ENCODE peak calls at places on chromosome 5, in four cellular contexts. One of them, this sample, is unnamed. For H3K4me1 and H3K36me3, the result is how much of the 10 kb centered on the place peaks cover.

GRCh38 chr5:24854350-24854749 is 209.6 kb upstream of the CDH10 start:
- DNase-seq in heart left ventricle: no peak
- DNase-seq in colonic mucosa: no peak
- DNase-seq in IMR-90: no peak
- DNase-seq in this sample: no peak

GRCh38 chr5:177296581-177296980 is 6.9 kb downstream of the RAB24 start:
- DNase-seq in IMR-90: no peak
- DNase-seq in heart left ventricle: no peak
- DNase-seq in colonic mucosa: no peak
- DNase-seq in this sample: peak

GRCh38 chr5:98563885-98564653 is 209.4 kb upstream of the RGMB start:
- DNase-seq in heart left ventricle: no peak
- DNase-seq in colonic mucosa: no peak
- DNase-seq in IMR-90: no peak
- DNase-seq in this sample: no peak

GRCh38 chr5:63131618-63132285 is 553.1 kb downstream of the LRRC70 start:
- DNase-seq in heart left ventricle: no peak
- DNase-seq in IMR-90: peak
- DNase-seq in colonic mucosa: no peak
- DNase-seq in this sample: no peak

GRCh38 chr5:80990971-80991370 is 30.8 kb downstream of the RASGRF2 start:
- DNase-seq in colonic mucosa: no peak
- DNase-seq in heart left ventricle: no peak
- DNase-seq in IMR-90: no peak
- DNase-seq in this sample: no peak

GRCh38 chr5:129461816-129462396 is 1.8 kb downstream of the ADAMTS19 start:
- DNase-seq in IMR-90: no peak
- DNase-seq in colonic mucosa: no peak
- DNase-seq in heart left ventricle: no peak
- DNase-seq in this sample: no peak

GRCh38 chr5:96516631-96517071 is 83.6 kb upstream of the PCSK1 start:
- DNase-seq in heart left ventricle: no peak
- DNase-seq in IMR-90: peak
- DNase-seq in colonic mucosa: no peak
- DNase-seq in this sample: no peak

GRCh38 chr5:135139397-135140134 is 105.5 kb upstream of the PITX1 start:
- DNase-seq in colonic mucosa: peak
- DNase-seq in IMR-90: peak
- DNase-seq in heart left ventricle: no peak
- DNase-seq in this sample: no peak

GRCh38 chr5:62649476-62650113 is 71.0 kb downstream of the LRRC70 start:
- DNase-seq in IMR-90: no peak
- DNase-seq in colonic mucosa: no peak
- DNase-seq in heart left ventricle: no peak
- DNase-seq in this sample: no peak

GRCh38 chr5:57889558-57889957 is 406.9 kb upstream of the ACTBL2 start:
- DNase-seq in colonic mucosa: no peak
- DNase-seq in heart left ventricle: no peak
- DNase-seq in IMR-90: peak
- DNase-seq in this sample: no peak

DNA sequence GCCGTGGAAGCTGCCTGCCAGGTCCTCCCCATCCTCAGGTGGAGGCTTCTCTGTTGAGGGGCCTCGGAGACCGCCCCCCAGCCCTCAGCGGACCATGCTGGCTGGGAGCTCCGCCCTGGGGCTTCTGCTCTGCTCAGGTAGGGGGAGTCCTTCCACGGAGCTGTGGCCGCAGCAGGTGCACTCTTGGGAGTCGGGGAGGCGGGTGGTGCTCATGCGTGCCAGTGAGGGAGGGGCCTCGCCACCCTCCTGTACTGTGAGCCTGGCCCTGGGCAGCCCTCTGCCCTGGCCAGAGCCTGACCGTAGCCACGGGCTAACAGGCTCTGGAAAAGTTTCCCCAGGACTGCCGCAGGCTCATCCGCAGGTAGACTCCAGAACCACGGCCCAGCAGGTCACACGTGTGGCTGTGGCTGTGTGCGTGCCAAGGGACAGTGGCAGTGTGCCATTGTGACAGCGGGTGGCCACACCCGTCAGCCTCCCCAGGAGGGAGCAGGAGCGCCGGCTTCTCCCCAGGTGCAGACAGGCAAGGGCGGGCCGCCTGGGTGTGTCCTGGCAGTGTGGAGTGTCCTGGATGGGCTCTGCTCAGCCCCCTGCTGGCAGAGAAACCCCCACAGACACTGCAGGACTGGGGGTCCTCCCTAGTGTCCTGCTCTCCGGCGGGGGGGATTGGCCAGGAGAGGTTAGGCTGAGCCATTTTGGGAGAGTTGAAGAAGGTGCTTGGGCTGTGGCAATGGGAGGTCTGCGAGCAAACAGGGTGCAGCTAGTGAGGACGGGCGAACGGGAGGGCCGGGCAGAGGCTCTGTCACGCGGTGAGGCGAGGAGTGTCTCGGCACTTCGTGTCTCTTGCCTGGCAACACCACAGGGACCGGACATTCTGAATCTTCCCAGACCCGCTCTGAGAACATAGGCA is 29.5 kb downstream of the TPPP start:
- DNase-seq in colonic mucosa: peak
- DNase-seq in IMR-90: no peak
- DNase-seq in heart left ventricle: peak
- DNase-seq in this sample: peak
- H3K4me3 ChIP-seq in colonic mucosa: no peak
- H3K4me3 ChIP-seq in IMR-90: no peak
- H3K4me3 ChIP-seq in heart left ventricle: no peak
- H3K4me3 ChIP-seq in this sample: no peak

GRCh38 chr5:54851449-54851848 is 133.9 kb downstream of the ESM1 start:
- DNase-seq in IMR-90: no peak
- DNase-seq in heart left ventricle: no peak
- DNase-seq in colonic mucosa: no peak
- DNase-seq in this sample: no peak

GRCh38 chr5:54844905-54845566 is 140.4 kb downstream of the ESM1 start:
- DNase-seq in IMR-90: peak
- DNase-seq in colonic mucosa: no peak
- DNase-seq in heart left ventricle: no peak
- DNase-seq in this sample: no peak

GRCh38 chr5:54841481-54841880 is 143.9 kb downstream of the ESM1 start:
- DNase-seq in IMR-90: no peak
- DNase-seq in heart left ventricle: no peak
- DNase-seq in colonic mucosa: no peak
- DNase-seq in this sample: no peak

DNA sequence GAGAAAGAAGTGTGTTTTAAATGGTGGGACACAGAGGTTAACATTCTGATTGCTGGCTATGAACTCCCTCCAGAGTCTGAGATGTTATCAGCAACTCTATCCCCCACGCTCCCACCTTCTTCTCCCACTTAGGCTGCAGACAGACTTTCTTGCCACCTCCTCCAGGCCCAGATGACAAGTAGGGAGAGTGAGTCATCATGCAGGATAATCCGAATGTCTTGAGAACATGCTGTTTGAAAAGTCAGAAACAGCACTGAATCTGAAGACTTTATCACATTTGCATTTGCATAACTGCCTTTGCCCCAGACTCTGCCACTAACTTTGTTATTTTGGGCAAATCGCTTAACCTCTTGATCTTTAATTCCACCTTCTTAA is 139.8 kb downstream of the ESM1 start:
- DNase-seq in IMR-90: peak
- DNase-seq in colonic mucosa: no peak
- DNase-seq in heart left ventricle: no peak
- DNase-seq in this sample: no peak
- H3K4me1 ChIP-seq in IMR-90: under half
- H3K4me1 ChIP-seq in colonic mucosa: under half
- H3K4me1 ChIP-seq in heart left ventricle: under half
- H3K4me1 ChIP-seq in this sample: under half

DNA sequence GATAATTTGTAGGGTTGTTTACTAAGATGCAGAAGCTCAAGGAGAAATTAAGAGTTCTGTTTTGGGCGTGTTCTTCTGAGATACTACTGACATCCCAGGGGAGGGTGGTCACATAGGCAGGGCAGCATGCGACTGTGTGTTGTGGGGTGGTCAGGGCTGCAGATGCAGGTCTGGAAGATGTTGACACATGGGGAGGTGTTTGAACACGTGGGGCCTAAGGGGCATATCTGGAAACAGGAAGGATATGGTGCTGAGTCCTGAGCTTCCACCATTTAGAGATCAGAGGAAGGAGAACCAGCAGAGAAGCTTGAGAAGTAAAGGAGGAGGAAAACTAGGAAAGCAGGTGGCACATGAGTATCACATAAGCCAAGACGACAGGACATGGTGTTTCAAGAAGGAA is 228.2 kb downstream of the ADGRV1 start:
- DNase-seq in colonic mucosa: no peak
- DNase-seq in heart left ventricle: no peak
- DNase-seq in IMR-90: no peak
- DNase-seq in this sample: no peak
- H3K36me3 ChIP-seq in colonic mucosa: under half
- H3K36me3 ChIP-seq in heart left ventricle: under half
- H3K36me3 ChIP-seq in IMR-90: under half
- H3K36me3 ChIP-seq in this sample: under half

GRCh38 chr5:32754251-32754650 is 43.1 kb downstream of the NPR3 start:
- DNase-seq in IMR-90: no peak
- DNase-seq in colonic mucosa: no peak
- DNase-seq in heart left ventricle: no peak
- DNase-seq in this sample: no peak

DNA sequence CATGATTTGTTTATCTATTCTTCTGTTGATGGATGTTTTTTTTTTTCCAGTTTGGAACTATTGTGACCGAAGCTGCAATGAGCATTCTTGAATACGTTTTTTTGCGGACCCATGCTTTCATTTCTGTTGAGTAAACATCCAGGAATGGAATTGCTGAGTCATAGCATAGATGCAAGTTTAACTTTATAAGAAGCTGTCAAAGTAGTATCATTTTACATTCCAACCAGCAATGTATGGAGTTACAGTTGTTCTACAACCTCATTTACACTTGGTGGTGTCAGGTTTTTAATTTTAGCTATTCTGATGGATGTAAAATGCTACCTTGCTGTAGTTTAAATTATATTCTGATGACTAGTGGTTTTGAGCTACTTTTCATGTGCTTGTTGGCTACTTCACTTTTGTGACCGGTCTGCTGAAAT is 49.0 kb downstream of the NPR3 start:
- DNase-seq in heart left ventricle: no peak
- DNase-seq in colonic mucosa: no peak
- DNase-seq in IMR-90: peak
- DNase-seq in this sample: no peak
- H3K4me3 ChIP-seq in heart left ventricle: no peak
- H3K4me3 ChIP-seq in colonic mucosa: no peak
- H3K4me3 ChIP-seq in IMR-90: peak
- H3K4me3 ChIP-seq in this sample: no peak

DNA sequence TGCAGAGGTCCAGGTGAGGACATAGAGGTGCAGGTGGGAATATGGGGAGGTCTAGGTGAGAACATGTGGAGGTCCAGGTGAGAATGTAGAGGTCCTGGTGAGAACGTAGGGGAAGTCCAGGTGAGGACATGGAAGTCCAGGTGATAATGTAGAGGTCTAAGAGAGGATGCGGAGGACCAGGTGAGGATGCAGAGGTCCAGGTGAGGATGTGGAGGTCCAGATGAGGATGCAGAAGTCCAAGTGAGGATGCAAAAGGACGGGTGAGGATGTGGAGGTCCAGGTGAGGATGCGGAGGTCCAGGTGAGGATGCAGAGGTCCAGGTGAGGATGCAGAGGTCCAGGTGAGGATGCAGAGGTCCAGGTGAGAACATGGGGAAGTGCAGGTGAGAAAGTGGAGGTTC is 133.8 kb downstream of the MRPL36 start:
- DNase-seq in colonic mucosa: no peak
- DNase-seq in IMR-90: no peak
- DNase-seq in heart left ventricle: no peak
- DNase-seq in this sample: peak
- H3K4me1 ChIP-seq in colonic mucosa: under half
- H3K4me1 ChIP-seq in IMR-90: under half
- H3K4me1 ChIP-seq in heart left ventricle: under half
- H3K4me1 ChIP-seq in this sample: under half

This sample was measured in Peyer's patch.